ENCODE peak calls at places on chromosome 7, in nine cellular contexts. X is RWPE1, P is GM06990, O is ovary, I is fibroblast of villous mesenchyme, K is fibroblast of the aortic adventitia, M is psoas muscle, N is endothelial cell, H is DND-41. T is an unnamed sample.

GRCh38 chr7:80997841-80998240 is 79.0 kb upstream of the SEMA3C start:
- DNase-seq in N (no peak), P (no peak), M (no peak), K (no peak), H (no peak), I (no peak), O (no peak), X (no peak), T (no peak)

GRCh38 chr7:51240868-51241267 is 75.7 kb downstream of the COBL start:
- DNase-seq in N (no peak), I (no peak), H (no peak), O (no peak), P (no peak), X (no peak), K (no peak), M (no peak), T (no peak)

GRCh38 chr7:73827568-73828106 is 3.2 kb upstream of the CLDN4 start:
- DNase-seq in N (no peak), H (peak; percentile 49), K (no peak), I (no peak), X (no peak), M (no peak), O (no peak), P (no peak), T (no peak)

GRCh38 chr7:234712-235553 is 42.6 kb downstream of the FAM20C start:
- DNase-seq in X (peak; percentile 72), P (no peak), H (no peak), N (no peak), K (peak; percentile 49), M (peak; percentile 82), O (no peak), I (peak; percentile 89), T (no peak)

GRCh38 chr7:132966731-132967130 is 115.2 kb downstream of the CHCHD3 start:
- DNase-seq in N (no peak), M (no peak), I (no peak), H (no peak), X (no peak), P (no peak), K (no peak), O (no peak), T (no peak)

GRCh38 chr7:14275346-14275745 is 285.9 kb upstream of the ETV1 start:
- DNase-seq in P (no peak), H (no peak), O (no peak), N (no peak), K (no peak), I (peak; percentile 30), M (no peak), X (no peak), T (no peak)

GRCh38 chr7:3197567-3198212 is 103.4 kb upstream of the SDK1 start:
- DNase-seq in X (no peak), H (no peak), M (no peak), K (no peak), N (no peak), I (no peak), O (no peak), P (no peak), T (no peak)

GRCh38 chr7:34747842-34748241 is 89.8 kb downstream of the NPSR1 start:
- DNase-seq in H (no peak), N (no peak), K (no peak), X (no peak), P (no peak), M (no peak), I (no peak), O (no peak), T (no peak)

GRCh38 chr7:1233328-1234048 is 816 bp downstream of the UNCX start:
- DNase-seq in M (no peak), H (no peak), I (no peak), P (no peak), K (no peak), O (no peak), N (no peak), X (no peak), T (no peak)

GRCh38 chr7:75617634-75618234 is 121.0 kb downstream of the HIP1 start:
- DNase-seq in X (no peak), K (no peak), O (no peak), H (peak; percentile 85), N (no peak), M (peak; percentile 63), I (peak; percentile 91), P (peak; percentile 54), T (no peak)

GRCh38 chr7:112462236-112462635 is 12.0 kb downstream of the IFRD1 start:
- DNase-seq in N (no peak), M (no peak), K (peak; percentile 99), O (no peak), H (no peak), X (peak; percentile 62), I (peak; percentile 78), P (no peak), T (no peak)

GRCh38 chr7:149662591-149663095 is 110.7 kb downstream of the ZNF467 start:
- DNase-seq in I (peak; percentile 75), H (peak; percentile 18), M (peak; percentile 71), P (peak; percentile 29), X (no peak), O (no peak), K (peak; percentile 60), N (peak; percentile 85), T (peak; percentile 66)
- TF ChIP-seq CTCF in I (peak; percentile 76), H (peak; percentile 23), M (peak; percentile 66), P (peak; percentile 76), X (no peak), O (no peak), K (peak; percentile 52), N (peak; percentile 60), T (peak; percentile 63)

GRCh38 chr7:56062382-56062781 is 1.7 kb upstream of the SUMF2 start:
- DNase-seq in O (no peak), X (no peak), H (no peak), P (no peak), I (peak; percentile 75), M (no peak), K (peak; percentile 83), N (no peak), T (no peak)

GRCh38 chr7:56063500-56063881 is 595 bp upstream of the SUMF2 start:
- DNase-seq in K (no peak), X (no peak), I (no peak), M (no peak), H (no peak), O (no peak), N (no peak), P (no peak), T (no peak)

DNA sequence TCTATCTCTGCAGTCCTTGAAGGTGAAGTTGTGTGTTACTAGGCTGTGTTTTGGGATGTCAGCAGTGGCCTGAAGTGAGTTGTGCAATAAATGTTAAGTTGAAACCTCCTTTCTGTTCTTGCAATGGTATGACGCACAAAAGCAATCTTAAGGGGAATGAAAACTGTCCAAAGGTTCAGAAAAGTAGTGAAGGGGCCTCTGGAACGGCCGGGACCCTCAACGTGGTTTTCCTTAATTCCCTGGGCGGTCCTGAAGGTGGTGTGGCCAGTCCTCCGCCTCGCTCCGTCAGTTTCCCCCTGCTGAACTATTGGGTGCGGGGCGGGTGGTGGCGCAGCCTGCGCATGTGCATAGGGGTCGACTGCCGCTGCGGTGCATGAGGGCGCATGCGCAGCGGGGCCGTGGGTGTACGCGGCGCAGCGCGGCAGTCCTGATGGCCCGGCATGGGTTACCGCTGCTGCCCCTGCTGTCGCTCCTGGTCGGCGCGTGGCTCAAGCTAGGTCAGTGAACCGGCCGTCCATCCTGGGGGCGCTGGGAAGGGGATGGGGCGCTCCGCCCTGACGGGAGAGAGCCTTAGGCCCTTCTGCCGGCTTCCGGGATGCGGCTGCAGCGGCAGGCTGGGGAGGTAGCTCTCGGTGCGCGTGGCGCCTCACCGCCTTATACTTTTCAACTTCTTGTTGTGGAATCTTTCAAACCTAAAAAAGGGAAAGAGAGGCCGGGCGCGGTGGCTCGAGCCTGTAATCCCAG is at the start of gene SUMF2:
- DNase-seq in I (peak; percentile 93), K (peak; percentile 87), H (peak; percentile 88), M (peak; percentile 93), N (peak; percentile 92), P (peak; percentile 94), O (peak; percentile 94), X (peak; percentile 98), T (peak; percentile 98)
- TF ChIP-seq CTCF in I (no peak), K (peak; percentile 14), H (peak; percentile 24), M (no peak), N (no peak), P (no peak), O (peak; percentile 40), X (peak; percentile 23), T (no peak)

GRCh38 chr7:66845382-66846095 is 75.5 kb upstream of the TMEM248 start:
- DNase-seq in H (no peak), I (no peak), O (peak; percentile 45), N (no peak), K (no peak), M (no peak), X (no peak), P (no peak), T (no peak)

GRCh38 chr7:66844552-66845381 is 76.3 kb upstream of the TMEM248 start:
- DNase-seq in I (peak; percentile 99), X (peak; percentile 99), N (peak; percentile 99), H (peak; percentile 98), K (peak; percentile 98), O (peak; percentile 100), M (peak; percentile 98), P (peak; percentile 98), T (peak; percentile 100)

GRCh38 chr7:66847879-66848810 is 72.9 kb upstream of the TMEM248 start:
- DNase-seq in P (no peak), X (peak; percentile 41), I (peak; percentile 75), M (no peak), N (no peak), O (no peak), K (peak; percentile 69), H (no peak), T (no peak)
- TF ChIP-seq CTCF in P (no peak), X (no peak), I (no peak), M (no peak), N (no peak), O (no peak), K (no peak), H (no peak), T (no peak)

GRCh38 chr7:110841840-110842579 is 248.9 kb upstream of the LRRN3 start:
- DNase-seq in X (no peak), H (no peak), P (no peak), N (no peak), O (no peak), M (no peak), K (no peak), I (no peak), T (no peak)

GRCh38 chr7:110842796-110843195 is 248.1 kb upstream of the LRRN3 start:
- DNase-seq in N (no peak), I (no peak), P (no peak), M (no peak), X (no peak), H (no peak), O (no peak), K (no peak), T (no peak)

GRCh38 chr7:110835209-110835608 is 255.7 kb upstream of the LRRN3 start:
- DNase-seq in O (no peak), H (peak; percentile 5), N (no peak), K (no peak), M (no peak), P (no peak), X (no peak), I (no peak), T (no peak)

GRCh38 chr7:110835889-110836288 is 255.0 kb upstream of the LRRN3 start:
- DNase-seq in K (no peak), O (no peak), M (no peak), N (no peak), X (no peak), P (no peak), H (no peak), I (no peak), T (no peak)

DNA sequence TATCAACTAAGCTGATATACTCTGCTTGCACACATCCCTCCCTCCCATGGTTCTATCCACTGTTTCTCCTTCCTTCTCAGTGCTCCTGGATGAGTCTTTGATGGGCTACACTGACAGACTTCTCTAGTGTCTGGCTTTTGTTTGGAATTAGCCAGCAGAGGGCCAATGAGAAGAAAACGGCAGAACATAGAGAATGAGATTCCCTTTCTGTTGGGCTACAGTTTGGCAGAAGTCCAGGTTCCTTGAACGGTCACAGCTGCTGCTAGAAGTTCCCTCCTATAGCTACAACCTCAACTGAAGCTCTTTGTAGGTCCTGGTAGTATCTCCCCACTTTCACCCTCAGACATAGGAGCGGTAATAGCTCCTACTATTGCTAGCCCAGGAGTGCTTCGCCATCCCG is 251.1 kb upstream of the LRRN3 start:
- DNase-seq in M (no peak), O (peak; percentile 38), N (no peak), P (no peak), I (peak; percentile 26), H (peak; percentile 20), X (no peak), K (peak; percentile 11), T (no peak)
- TF ChIP-seq CTCF in M (no peak), O (no peak), N (no peak), P (no peak), I (no peak), H (no peak), X (no peak), K (no peak), T (no peak)

T was measured in GM10248.